ENCODE peak calls at places on chromosomes 16 and 17, in six cellular contexts. S is H9; T is NAMALWA; B is esophagus squamous epithelium; D is activated CD8-positive, alpha-beta T cell treated with anti-CD3 and anti-CD28 coated beads for 36 hours; I is stimulated activated CD8-positive, alpha-beta memory T cell treated with anti-CD3 and anti-CD28 coated beads, Interleukin-7, amount 100 ng/mL, for 24 hours. P is an unnamed sample.
A peak's percentile ranks its signal among the peaks of the same experiment; 100 is the strongest.

GRCh38 chr16:50859628-50860360 is 117.9 kb downstream of the CYLD start:
- DNase-seq in B (no peak), I (no peak), S (no peak), T (peak; percentile 4), D (no peak), P (peak; percentile 82)

GRCh38 chr16:15949210-15950166 is at the start of gene ABCC1:
- DNase-seq in S (peak; percentile 52), I (peak; percentile 32), B (no peak), T (peak; percentile 59), D (peak; percentile 82), P (no peak)

GRCh38 chr16:87607223-87607622 is 4.9 kb downstream of the JPH3 start:
- DNase-seq in S (no peak), D (no peak), B (no peak), I (no peak), T (no peak), P (no peak)

GRCh38 chr17:63490858-63491400 is 14.1 kb downstream of the ACE start:
- DNase-seq in T (no peak), S (no peak), D (no peak), B (no peak), I (no peak), P (no peak)

GRCh38 chr17:19270951-19271611 is 33.9 kb downstream of the EPN2 start:
- DNase-seq in S (no peak), T (peak; percentile 49), I (no peak), B (no peak), D (no peak), P (no peak)

GRCh38 chr17:43720311-43721060 is 38.1 kb downstream of the SOST start:
- DNase-seq in D (peak; percentile 83), S (peak; percentile 81), T (no peak), I (peak; percentile 42), B (peak; percentile 10), P (no peak)

GRCh38 chr17:7380321-7380720 is 568 bp upstream of the TNK1 start:
- DNase-seq in I (no peak), D (no peak), T (no peak), S (peak; percentile 64), B (no peak), P (no peak)

GRCh38 chr17:81859906-81860755 is at the start of gene P4HB:
- DNase-seq in T (no peak), D (peak; percentile 15), I (peak; percentile 95), B (no peak), S (no peak), P (no peak)

GRCh38 chr17:43456661-43457361 is 27.0 kb upstream of the DHX8 start:
- DNase-seq in S (no peak), T (no peak), B (no peak), D (peak; percentile 46), I (no peak), P (no peak)

GRCh38 chr16:60989592-60989991 is 1046.6 kb downstream of the CDH8 start:
- DNase-seq in S (no peak), B (no peak), T (no peak), I (no peak), D (no peak), P (no peak)

GRCh38 chr17:76827736-76828135 is 40.5 kb upstream of the MGAT5B start:
- DNase-seq in I (no peak), B (no peak), S (no peak), D (no peak), T (no peak), P (no peak)

GRCh38 chr16:68382296-68382718 is 66.0 kb downstream of the SMPD3 start:
- DNase-seq in I (no peak), D (peak; percentile 55), T (peak; percentile 57), B (no peak), S (peak; percentile 74), P (no peak)

GRCh38 chr16:81140930-81141780 is 45.0 kb upstream of the GCSH start:
- DNase-seq in D (peak; percentile 35), S (peak; percentile 81), T (peak; percentile 27), B (no peak), I (no peak), P (no peak)

GRCh38 chr17:7502987-7503386 is 18.8 kb downstream of the POLR2A start:
- DNase-seq in S (no peak), I (no peak), D (peak; percentile 24), B (no peak), T (no peak), P (no peak)

GRCh38 chr17:77383613-77384608 is 243.1 kb downstream of the SEC14L1 start:
- DNase-seq in I (no peak), B (no peak), T (no peak), S (no peak), D (no peak), P (no peak)

GRCh38 chr17:9356488-9356911 is 219.1 kb downstream of the STX8 start:
- DNase-seq in B (no peak), D (no peak), S (no peak), I (no peak), T (no peak), P (no peak)

GRCh38 chr16:4410335-4411075 is 5.9 kb downstream of the CORO7 start:
- DNase-seq in D (no peak), B (no peak), S (no peak), T (no peak), I (no peak), P (no peak)

GRCh38 chr16:22181843-22182242 is 19.5 kb downstream of the SDR42E2 start:
- DNase-seq in B (no peak), D (no peak), T (no peak), I (no peak), S (no peak), P (no peak)

GRCh38 chr17:66548158-66548557 is 245.7 kb downstream of the PRKCA start:
- DNase-seq in I (peak; percentile 20), S (no peak), D (peak; percentile 79), B (no peak), T (no peak), P (no peak)

GRCh38 chr16:89325861-89326471 is 108.5 kb downstream of the ZNF778 start:
- DNase-seq in T (peak; percentile 39), S (no peak), D (no peak), I (no peak), B (no peak), P (no peak)

GRCh38 chr16:77555781-77556180 is 120.9 kb upstream of the ADAMTS18 start:
- DNase-seq in I (no peak), S (no peak), B (no peak), D (no peak), T (no peak), P (no peak)

GRCh38 chr16:6297666-6298435 is 1034.8 kb upstream of the RBFOX1 start:
- DNase-seq in T (no peak), B (no peak), D (no peak), I (no peak), S (no peak), P (no peak)

GRCh38 chr16:28984619-28985135 is at the start of gene LAT:
- DNase-seq in D (peak; percentile 84), B (no peak), I (peak; percentile 54), S (no peak), T (peak; percentile 34), P (no peak)

GRCh38 chr16:65867276-65867990 is 499.1 kb upstream of the CDH5 start:
- DNase-seq in D (no peak), B (no peak), S (no peak), T (no peak), I (no peak), P (no peak)

GRCh38 chr17:18038149-18038850 is 668 bp downstream of the ATPAF2 start:
- DNase-seq in B (no peak), T (peak; percentile 65), D (peak; percentile 39), I (no peak), S (no peak), P (no peak)

GRCh38 chr17:78400581-78401240 is 22.3 kb downstream of the PGS1 start:
- DNase-seq in I (no peak), D (no peak), B (no peak), T (no peak), S (no peak), P (no peak)

GRCh38 chr16:90057738-90058173 is 19.4 kb downstream of the PRDM7 start:
- DNase-seq in S (no peak), B (no peak), T (no peak), D (peak; percentile 63), I (no peak), P (no peak)

GRCh38 chr17:82981141-82981540 is 98.3 kb upstream of the METRNL start:
- DNase-seq in T (no peak), B (no peak), I (no peak), S (no peak), D (no peak), P (peak; percentile 70)

GRCh38 chr17:67646472-67646871 is 71.3 kb upstream of the NOL11 start:
- DNase-seq in I (no peak), S (no peak), T (no peak), D (no peak), B (no peak), P (no peak)

GRCh38 chr17:31074772-31075538 is 19.8 kb upstream of the NF1 start:
- DNase-seq in T (no peak), D (no peak), I (no peak), S (peak; percentile 80), B (no peak), P (no peak)

GRCh38 chr17:16407911-16408588 is 7.3 kb upstream of the TRPV2 start:
- DNase-seq in I (no peak), S (peak; percentile 75), B (no peak), T (peak; percentile 87), D (peak; percentile 51), P (no peak)

GRCh38 chr16:85359147-85359822 is 247.0 kb upstream of the CIBAR2 start:
- DNase-seq in S (no peak), I (no peak), D (no peak), B (no peak), T (no peak), P (no peak)

GRCh38 chr17:56785997-56786680 is 47.6 kb downstream of the C17orf67 start:
- DNase-seq in I (no peak), S (no peak), T (no peak), D (peak; percentile 8), B (no peak), P (no peak)

P was measured in vagina.